ENCODE peak calls at places on chromosomes 4 and X, in eight cellular contexts. One of them, this sample, is unnamed.

GRCh38 chr4:139266583-139267257 is 13.3 kb downstream of the MGARP start:
- DNase-seq in fibroblast of lung: peak; percentile 79
- DNase-seq in mucosa of descending colon: peak; percentile 75
- DNase-seq in breast epithelium: no peak
- DNase-seq in endothelial cell of umbilical vein: peak; percentile 87
- DNase-seq in lung: peak; percentile 55
- DNase-seq in transverse colon: peak; percentile 86
- DNase-seq in H1: no peak
- DNase-seq in this sample: peak; percentile 34

GRCh38 chr4:32826169-32826568 is 2106.0 kb downstream of the PCDH7 start:
- DNase-seq in transverse colon: no peak
- DNase-seq in lung: no peak
- DNase-seq in mucosa of descending colon: no peak
- DNase-seq in endothelial cell of umbilical vein: no peak
- DNase-seq in H1: no peak
- DNase-seq in fibroblast of lung: no peak
- DNase-seq in breast epithelium: no peak
- DNase-seq in this sample: no peak

GRCh38 chrX:115233497-115234219 is at the start of gene LRCH2:
- DNase-seq in endothelial cell of umbilical vein: peak; percentile 47
- DNase-seq in H1: no peak
- DNase-seq in mucosa of descending colon: peak; percentile 18
- DNase-seq in lung: no peak
- DNase-seq in transverse colon: no peak
- DNase-seq in fibroblast of lung: peak; percentile 34
- DNase-seq in breast epithelium: no peak
- DNase-seq in this sample: no peak

GRCh38 chr4:176377705-176378302 is 58.0 kb downstream of the SPCS3 start:
- DNase-seq in breast epithelium: no peak
- DNase-seq in lung: no peak
- DNase-seq in transverse colon: no peak
- DNase-seq in H1: no peak
- DNase-seq in fibroblast of lung: peak; percentile 33
- DNase-seq in mucosa of descending colon: no peak
- DNase-seq in endothelial cell of umbilical vein: peak; percentile 39
- DNase-seq in this sample: peak; percentile 59

GRCh38 chrX:41406211-41406610 is 40.9 kb upstream of the NYX start:
- DNase-seq in lung: no peak
- DNase-seq in endothelial cell of umbilical vein: no peak
- DNase-seq in breast epithelium: no peak
- DNase-seq in fibroblast of lung: peak; percentile 45
- DNase-seq in H1: no peak
- DNase-seq in transverse colon: no peak
- DNase-seq in mucosa of descending colon: no peak
- DNase-seq in this sample: peak; percentile 57

GRCh38 chr4:22607382-22607781 is 85.4 kb upstream of the GBA3 start:
- DNase-seq in fibroblast of lung: peak; percentile 41
- DNase-seq in breast epithelium: no peak
- DNase-seq in endothelial cell of umbilical vein: peak; percentile 29
- DNase-seq in transverse colon: peak; percentile 56
- DNase-seq in lung: peak; percentile 46
- DNase-seq in mucosa of descending colon: peak; percentile 75
- DNase-seq in H1: peak; percentile 21
- DNase-seq in this sample: peak; percentile 43

GRCh38 chrX:9785944-9786741 is at the start of gene SHROOM2:
- DNase-seq in H1: no peak
- DNase-seq in fibroblast of lung: no peak
- DNase-seq in breast epithelium: no peak
- DNase-seq in lung: no peak
- DNase-seq in endothelial cell of umbilical vein: no peak
- DNase-seq in mucosa of descending colon: peak; percentile 57
- DNase-seq in transverse colon: no peak
- DNase-seq in this sample: no peak

GRCh38 chrX:9847071-9847470 is 60.8 kb downstream of the SHROOM2 start:
- DNase-seq in lung: no peak
- DNase-seq in fibroblast of lung: peak; percentile 80
- DNase-seq in breast epithelium: no peak
- DNase-seq in H1: no peak
- DNase-seq in transverse colon: no peak
- DNase-seq in mucosa of descending colon: peak; percentile 31
- DNase-seq in endothelial cell of umbilical vein: peak; percentile 60
- DNase-seq in this sample: peak; percentile 3

GRCh38 chr4:124854968-124855367 is 142.4 kb upstream of the ANKRD50 start:
- DNase-seq in endothelial cell of umbilical vein: no peak
- DNase-seq in mucosa of descending colon: no peak
- DNase-seq in fibroblast of lung: peak; percentile 80
- DNase-seq in lung: no peak
- DNase-seq in breast epithelium: no peak
- DNase-seq in H1: no peak
- DNase-seq in transverse colon: no peak
- DNase-seq in this sample: peak; percentile 24

GRCh38 chr4:89737888-89738287 is 99.1 kb downstream of the SNCA start:
- DNase-seq in H1: no peak
- DNase-seq in endothelial cell of umbilical vein: peak; percentile 79
- DNase-seq in breast epithelium: no peak
- DNase-seq in lung: no peak
- DNase-seq in fibroblast of lung: peak; percentile 67
- DNase-seq in transverse colon: no peak
- DNase-seq in mucosa of descending colon: no peak
- DNase-seq in this sample: peak; percentile 21

GRCh38 chr4:66929748-66930147 is 615.6 kb downstream of the CENPC start:
- DNase-seq in mucosa of descending colon: no peak
- DNase-seq in transverse colon: no peak
- DNase-seq in H1: no peak
- DNase-seq in endothelial cell of umbilical vein: no peak
- DNase-seq in lung: no peak
- DNase-seq in breast epithelium: no peak
- DNase-seq in fibroblast of lung: no peak
- DNase-seq in this sample: no peak

GRCh38 chr4:175542787-175543186 is 269.3 kb downstream of the GPM6A start:
- DNase-seq in fibroblast of lung: no peak
- DNase-seq in transverse colon: no peak
- DNase-seq in breast epithelium: no peak
- DNase-seq in lung: no peak
- DNase-seq in endothelial cell of umbilical vein: no peak
- DNase-seq in H1: no peak
- DNase-seq in mucosa of descending colon: no peak
- DNase-seq in this sample: no peak

GRCh38 chr4:147899512-147899911 is 167.6 kb downstream of the ARHGAP10 start:
- DNase-seq in transverse colon: no peak
- DNase-seq in endothelial cell of umbilical vein: no peak
- DNase-seq in H1: no peak
- DNase-seq in breast epithelium: no peak
- DNase-seq in mucosa of descending colon: no peak
- DNase-seq in lung: no peak
- DNase-seq in fibroblast of lung: peak; percentile 8
- DNase-seq in this sample: no peak

GRCh38 chrX:39152106-39152649 is 350.9 kb downstream of the MID1IP1 start:
- DNase-seq in breast epithelium: no peak
- DNase-seq in lung: no peak
- DNase-seq in endothelial cell of umbilical vein: no peak
- DNase-seq in transverse colon: peak; percentile 49
- DNase-seq in fibroblast of lung: no peak
- DNase-seq in H1: no peak
- DNase-seq in mucosa of descending colon: peak; percentile 60
- DNase-seq in this sample: no peak

GRCh38 chr4:4673070-4673469 is 131.2 kb upstream of the STX18 start:
- DNase-seq in lung: no peak
- DNase-seq in transverse colon: peak; percentile 44
- DNase-seq in mucosa of descending colon: peak; percentile 65
- DNase-seq in H1: peak; percentile 94
- DNase-seq in fibroblast of lung: peak; percentile 51
- DNase-seq in endothelial cell of umbilical vein: peak; percentile 28
- DNase-seq in breast epithelium: no peak
- DNase-seq in this sample: peak; percentile 11

GRCh38 chrX:67295924-67296323 is 247.9 kb upstream of the AR start:
- DNase-seq in H1: no peak
- DNase-seq in breast epithelium: no peak
- DNase-seq in transverse colon: no peak
- DNase-seq in mucosa of descending colon: no peak
- DNase-seq in endothelial cell of umbilical vein: no peak
- DNase-seq in fibroblast of lung: no peak
- DNase-seq in lung: no peak
- DNase-seq in this sample: no peak

GRCh38 chr4:159341486-159341885 is 238.6 kb downstream of the RAPGEF2 start:
- DNase-seq in mucosa of descending colon: no peak
- DNase-seq in endothelial cell of umbilical vein: no peak
- DNase-seq in transverse colon: no peak
- DNase-seq in lung: no peak
- DNase-seq in H1: no peak
- DNase-seq in breast epithelium: no peak
- DNase-seq in fibroblast of lung: no peak
- DNase-seq in this sample: peak; percentile 33
- H3K36me3 ChIP-seq in mucosa of descending colon: peaks cover 5% of the 10 kb centered on the region
- H3K36me3 ChIP-seq in endothelial cell of umbilical vein: peaks cover 10% of the 10 kb centered on the region
- H3K36me3 ChIP-seq in transverse colon: no peaks in the 10 kb centered on the region
- H3K36me3 ChIP-seq in lung: peaks cover 20% of the 10 kb centered on the region
- H3K36me3 ChIP-seq in H1: peaks cover 3% of the 10 kb centered on the region
- H3K36me3 ChIP-seq in breast epithelium: peaks cover 15% of the 10 kb centered on the region
- H3K36me3 ChIP-seq in fibroblast of lung: peaks cover 7% of the 10 kb centered on the region
- H3K36me3 ChIP-seq in this sample: peaks cover 9% of the 10 kb centered on the region

GRCh38 chr4:1854752-1855151 is 1.2 kb downstream of the LETM1 start:
- DNase-seq in lung: no peak
- DNase-seq in endothelial cell of umbilical vein: no peak
- DNase-seq in H1: no peak
- DNase-seq in fibroblast of lung: no peak
- DNase-seq in mucosa of descending colon: no peak
- DNase-seq in transverse colon: no peak
- DNase-seq in breast epithelium: no peak
- DNase-seq in this sample: no peak
- H3K4me3 ChIP-seq in lung: peak overlapping the region; percentile 90
- H3K4me3 ChIP-seq in endothelial cell of umbilical vein: peak overlapping the region; percentile 44
- H3K4me3 ChIP-seq in H1: peak overlapping the region; percentile 61
- H3K4me3 ChIP-seq in fibroblast of lung: peak overlapping the region; percentile 82
- H3K4me3 ChIP-seq in mucosa of descending colon: no peak overlapping the region
- H3K4me3 ChIP-seq in transverse colon: peak overlapping the region; percentile 91
- H3K4me3 ChIP-seq in breast epithelium: peak overlapping the region; percentile 91
- H3K4me3 ChIP-seq in this sample: peak overlapping the region; percentile 74

GRCh38 chr4:119212964-119213606 is 572 bp downstream of the USP53 start:
- DNase-seq in lung: peak; percentile 88
- DNase-seq in breast epithelium: peak; percentile 78
- DNase-seq in fibroblast of lung: peak; percentile 95
- DNase-seq in H1: peak; percentile 74
- DNase-seq in transverse colon: peak; percentile 85
- DNase-seq in endothelial cell of umbilical vein: peak; percentile 95
- DNase-seq in mucosa of descending colon: peak; percentile 87
- DNase-seq in this sample: peak; percentile 87
- TF ChIP-seq CTCF in lung: no peak
- TF ChIP-seq CTCF in breast epithelium: no peak
- TF ChIP-seq CTCF in fibroblast of lung: peak; percentile 29
- TF ChIP-seq CTCF in H1: peak; percentile 45
- TF ChIP-seq CTCF in transverse colon: no peak
- TF ChIP-seq CTCF in endothelial cell of umbilical vein: peak; percentile 15
- TF ChIP-seq CTCF in mucosa of descending colon: no peak
- TF ChIP-seq CTCF in this sample: peak; percentile 53

GRCh38 chr4:87114245-87115062 is 106.0 kb downstream of the KLHL8 start:
- DNase-seq in fibroblast of lung: no peak
- DNase-seq in H1: no peak
- DNase-seq in endothelial cell of umbilical vein: no peak
- DNase-seq in lung: no peak
- DNase-seq in breast epithelium: no peak
- DNase-seq in transverse colon: no peak
- DNase-seq in mucosa of descending colon: no peak
- DNase-seq in this sample: no peak
- H3K36me3 ChIP-seq in fibroblast of lung: peaks cover 11% of the 10 kb centered on the region
- H3K36me3 ChIP-seq in H1: peaks cover 6% of the 10 kb centered on the region
- H3K36me3 ChIP-seq in endothelial cell of umbilical vein: peaks cover 26% of the 10 kb centered on the region
- H3K36me3 ChIP-seq in lung: peaks cover 21% of the 10 kb centered on the region
- H3K36me3 ChIP-seq in breast epithelium: peaks cover 17% of the 10 kb centered on the region
- H3K36me3 ChIP-seq in transverse colon: no peaks in the 10 kb centered on the region
- H3K36me3 ChIP-seq in mucosa of descending colon: peaks cover 12% of the 10 kb centered on the region
- H3K36me3 ChIP-seq in this sample: peaks cover 20% of the 10 kb centered on the region

GRCh38 chr4:153154010-153154975 is 50.0 kb upstream of the TRIM2 start:
- DNase-seq in transverse colon: peak; percentile 50
- DNase-seq in lung: peak; percentile 67
- DNase-seq in mucosa of descending colon: peak; percentile 44
- DNase-seq in H1: no peak
- DNase-seq in fibroblast of lung: peak; percentile 60
- DNase-seq in breast epithelium: no peak
- DNase-seq in endothelial cell of umbilical vein: peak; percentile 57
- DNase-seq in this sample: peak; percentile 73

GRCh38 chr4:153153339-153153851 is 50.8 kb upstream of the TRIM2 start:
- DNase-seq in mucosa of descending colon: peak; percentile 84
- DNase-seq in lung: peak; percentile 42
- DNase-seq in transverse colon: peak; percentile 72
- DNase-seq in fibroblast of lung: peak; percentile 36
- DNase-seq in breast epithelium: no peak
- DNase-seq in endothelial cell of umbilical vein: peak; percentile 27
- DNase-seq in H1: no peak
- DNase-seq in this sample: no peak

GRCh38 chr4:153148796-153149195 is 55.4 kb upstream of the TRIM2 start:
- DNase-seq in mucosa of descending colon: no peak
- DNase-seq in H1: no peak
- DNase-seq in breast epithelium: no peak
- DNase-seq in transverse colon: no peak
- DNase-seq in endothelial cell of umbilical vein: no peak
- DNase-seq in fibroblast of lung: no peak
- DNase-seq in lung: no peak
- DNase-seq in this sample: no peak

GRCh38 chr4:153152453-153153338 is 51.5 kb upstream of the TRIM2 start:
- DNase-seq in lung: peak; percentile 36
- DNase-seq in fibroblast of lung: peak; percentile 34
- DNase-seq in transverse colon: peak; percentile 70
- DNase-seq in H1: no peak
- DNase-seq in endothelial cell of umbilical vein: peak; percentile 40
- DNase-seq in mucosa of descending colon: peak; percentile 81
- DNase-seq in breast epithelium: no peak
- DNase-seq in this sample: no peak

DNA sequence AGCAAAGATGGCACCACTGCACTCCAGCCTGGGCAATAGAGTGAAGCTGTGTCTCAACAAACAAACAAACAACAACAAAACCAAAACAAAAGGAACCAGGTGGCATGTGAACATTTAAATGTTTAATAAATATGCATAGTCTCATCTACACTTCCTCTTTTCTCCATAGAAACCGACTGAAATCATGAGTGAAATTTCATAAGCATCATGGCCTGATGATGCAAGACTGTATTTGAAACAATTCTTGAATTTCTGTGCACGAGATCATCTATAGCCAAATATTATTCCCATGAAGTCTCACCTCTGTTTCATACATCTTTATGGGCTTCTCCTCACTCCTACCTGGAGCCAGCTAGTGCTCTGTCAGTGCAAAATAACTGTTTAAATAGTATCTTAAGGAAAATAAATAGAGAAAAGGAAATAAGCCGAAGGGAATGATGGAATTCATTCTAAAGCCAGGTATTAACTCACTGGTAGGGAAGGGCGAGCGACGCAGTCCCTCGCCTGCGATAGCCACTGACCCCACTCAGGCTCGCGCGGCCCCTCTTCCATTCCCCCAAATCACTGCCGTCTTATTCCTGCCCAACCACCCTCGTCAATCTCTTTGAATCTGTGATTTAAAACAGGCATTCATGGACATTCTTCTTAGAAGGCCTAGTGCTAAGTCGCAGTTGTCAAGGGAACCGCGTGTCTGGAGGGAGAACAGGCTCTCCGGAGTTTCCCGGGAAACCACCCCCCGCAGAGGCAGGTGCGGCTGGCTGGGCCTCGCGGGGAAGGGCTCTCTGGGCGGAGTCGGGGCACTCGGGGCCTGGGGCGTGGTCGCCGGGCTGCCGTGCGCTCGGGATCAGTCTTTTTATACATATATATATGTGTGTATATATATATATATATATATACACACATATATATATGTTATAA is 52.4 kb upstream of the TRIM2 start:
- DNase-seq in transverse colon: peak; percentile 90
- DNase-seq in fibroblast of lung: peak; percentile 67
- DNase-seq in lung: peak; percentile 88
- DNase-seq in H1: no peak
- DNase-seq in mucosa of descending colon: peak; percentile 93
- DNase-seq in breast epithelium: no peak
- DNase-seq in endothelial cell of umbilical vein: peak; percentile 13
- DNase-seq in this sample: peak; percentile 35
- H3K4me3 ChIP-seq in transverse colon: peak overlapping the region; percentile 47
- H3K4me3 ChIP-seq in fibroblast of lung: no peak overlapping the region
- H3K4me3 ChIP-seq in lung: no peak overlapping the region
- H3K4me3 ChIP-seq in H1: peak overlapping the region; percentile 52
- H3K4me3 ChIP-seq in mucosa of descending colon: no peak overlapping the region
- H3K4me3 ChIP-seq in breast epithelium: peak overlapping the region; percentile 63
- H3K4me3 ChIP-seq in endothelial cell of umbilical vein: no peak overlapping the region
- H3K4me3 ChIP-seq in this sample: no peak overlapping the region